ENCODE peak calls at places on chromosomes 11 and 22, in eight cellular contexts. E is Peyer's patch, F is tibial nerve, A is lower leg skin, R is prostate gland, D is endothelial cell of umbilical vein, H is transverse colon, Y is H54. P is an unnamed sample.

GRCh38 chr22:46360097-46360496 is 24.6 kb downstream of the TRMU start:
- DNase-seq in E (no peak), F (no peak), A (no peak), R (no peak), D (no peak), H (no peak), Y (no peak), P (no peak)

GRCh38 chr11:67606150-67606476 is 623 bp upstream of the NDUFV1 start:
- DNase-seq in E (no peak), F (no peak), A (no peak), R (no peak), D (no peak), H (no peak), Y (no peak), P (no peak)

GRCh38 chr11:67260406-67260805 is 5.9 kb upstream of the GRK2 start:
- DNase-seq in E (no peak), F (no peak), A (no peak), R (no peak), D (no peak), H (no peak), Y (no peak), P (no peak)

GRCh38 chr22:48104102-48104738 is 1341.8 kb downstream of the TBC1D22A start:
- DNase-seq in E (no peak), F (no peak), A (no peak), R (no peak), D (no peak), H (no peak), Y (no peak), P (no peak)

GRCh38 chr11:115161876-115162275 is 342.3 kb downstream of the CADM1 start:
- DNase-seq in E (no peak), F (no peak), A (no peak), R (no peak), D (no peak), H (no peak), Y (no peak), P (no peak)

GRCh38 chr22:23248583-23248982 is 68.3 kb downstream of the BCR start:
- DNase-seq in E (no peak), F (no peak), A (no peak), R (peak), D (peak), H (no peak), Y (no peak), P (no peak)

GRCh38 chr11:118229274-118229847 is 4.5 kb upstream of the JAML start:
- DNase-seq in E (no peak), F (no peak), A (no peak), R (no peak), D (peak), H (no peak), Y (no peak), P (no peak)

GRCh38 chr11:15430381-15430780 is 315.7 kb downstream of the INSC start:
- DNase-seq in E (no peak), F (no peak), A (no peak), R (no peak), D (no peak), H (no peak), Y (no peak), P (no peak)

GRCh38 chr11:100756556-100756955 is 69.5 kb downstream of the ARHGAP42 start:
- DNase-seq in E (no peak), F (no peak), A (no peak), R (no peak), D (no peak), H (no peak), Y (no peak), P (no peak)

GRCh38 chr11:76237914-76238313 is 31.6 kb upstream of the WNT11 start:
- DNase-seq in E (no peak), F (no peak), A (no peak), R (no peak), D (peak), H (no peak), Y (no peak), P (no peak)

GRCh38 chr11:58121101-58121500 is 4.2 kb downstream of the OR9I1 start:
- DNase-seq in E (no peak), F (no peak), A (no peak), R (no peak), D (no peak), H (no peak), Y (no peak), P (no peak)

GRCh38 chr11:121802542-121802941 is 313.5 kb downstream of the BLID start:
- DNase-seq in E (no peak), F (no peak), A (no peak), R (no peak), D (no peak), H (peak), Y (no peak), P (no peak)

GRCh38 chr22:22815397-22816170 is 72.0 kb upstream of the IGLL5 start:
- DNase-seq in E (no peak), F (no peak), A (no peak), R (no peak), D (no peak), H (no peak), Y (no peak), P (no peak)

GRCh38 chr11:707817-708420 is 1.9 kb downstream of the EPS8L2 start:
- DNase-seq in E (no peak), F (no peak), A (no peak), R (no peak), D (no peak), H (no peak), Y (peak), P (no peak)

GRCh38 chr11:69437001-69437875 is 44.2 kb upstream of the LINC01488 start:
- DNase-seq in E (no peak), F (no peak), A (no peak), R (no peak), D (no peak), H (no peak), Y (no peak), P (no peak)

GRCh38 chr11:131504199-131504949 is 134.0 kb downstream of the NTM start:
- DNase-seq in E (no peak), F (no peak), A (no peak), R (no peak), D (no peak), H (no peak), Y (no peak), P (no peak)

GRCh38 chr11:8248786-8249185 is 14.9 kb downstream of the LMO1 start:
- DNase-seq in E (no peak), F (no peak), A (no peak), R (no peak), D (no peak), H (no peak), Y (no peak), P (no peak)

GRCh38 chr11:48101958-48102357 is 114.7 kb upstream of the OR4B1 start:
- DNase-seq in E (no peak), F (no peak), A (no peak), R (no peak), D (no peak), H (no peak), Y (no peak), P (no peak)

DNA sequence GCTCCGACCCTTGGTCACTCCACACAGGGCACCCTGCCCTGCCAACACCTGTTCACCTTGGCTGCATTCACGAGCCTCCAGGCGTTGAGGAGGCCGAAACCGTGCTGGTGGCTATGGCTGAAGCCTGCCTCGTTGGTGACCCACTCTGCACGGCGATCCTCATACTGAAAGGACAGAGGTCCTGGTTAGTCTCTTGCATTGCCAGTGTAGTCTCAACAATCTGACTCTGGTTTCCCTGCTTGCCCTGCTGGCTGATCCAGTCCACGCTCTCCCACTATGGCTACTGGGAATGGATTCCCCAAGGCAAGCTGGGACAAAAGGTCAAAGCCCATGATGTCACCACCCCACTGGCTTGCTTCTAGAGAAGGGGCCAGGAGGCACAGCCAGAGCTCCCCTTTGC is 12.9 kb downstream of the PCSK7 start:
- DNase-seq in E (no peak), F (no peak), A (no peak), R (no peak), D (no peak), H (no peak), Y (no peak), P (no peak)
- TF ChIP-seq POLR2A in E (no peak), F (no peak), A (no peak), R (no peak), D (no peak), H (no peak), Y (no peak), P (no peak)

DNA sequence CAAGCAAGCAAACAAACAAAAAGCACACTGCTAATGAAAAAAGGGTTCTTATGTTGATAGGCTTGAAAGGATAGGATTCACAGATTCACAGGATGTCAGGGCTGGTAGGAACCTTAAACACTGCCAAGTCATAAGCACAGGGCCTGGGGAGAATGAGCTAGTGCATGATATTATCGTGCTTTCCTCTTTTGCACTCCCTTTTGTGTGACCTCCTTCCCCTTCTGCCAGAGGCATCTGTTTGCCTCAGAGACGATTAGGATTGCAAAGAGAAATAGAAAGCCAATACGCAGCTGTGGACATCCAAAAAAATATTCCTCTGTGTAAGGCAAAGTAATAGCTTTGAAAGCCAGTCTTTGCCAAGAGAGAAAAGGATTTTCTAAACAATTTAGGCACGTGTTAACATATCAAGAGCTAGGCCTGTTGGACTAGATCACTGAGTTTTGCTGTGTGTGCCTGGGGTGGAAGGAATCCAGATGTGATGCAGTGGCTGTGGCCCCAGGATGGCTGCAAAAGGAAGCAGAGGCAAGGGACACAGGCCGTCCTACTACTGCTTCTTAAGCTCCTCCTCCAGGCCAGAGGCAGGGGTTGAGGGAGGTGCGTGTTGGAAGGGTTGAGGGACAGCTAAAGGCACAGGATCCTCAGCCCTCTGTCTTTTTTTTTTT is 30.6 kb downstream of the MCHR1 start:
- DNase-seq in E (no peak), F (peak), A (no peak), R (no peak), D (no peak), H (peak), Y (no peak), P (no peak)
- TF ChIP-seq POLR2A in E (no peak), F (no peak), A (no peak), R (no peak), D (no peak), H (no peak), Y (no peak), P (no peak)

GRCh38 chr11:62591448-62592215 is at the start of gene TUT1:
- DNase-seq in E (peak), F (peak), A (peak), R (peak), D (peak), H (peak), Y (peak), P (peak)
- TF ChIP-seq POLR2A in E (peak), F (peak), A (peak), R (peak), D (peak), H (peak), Y (peak), P (peak)

DNA sequence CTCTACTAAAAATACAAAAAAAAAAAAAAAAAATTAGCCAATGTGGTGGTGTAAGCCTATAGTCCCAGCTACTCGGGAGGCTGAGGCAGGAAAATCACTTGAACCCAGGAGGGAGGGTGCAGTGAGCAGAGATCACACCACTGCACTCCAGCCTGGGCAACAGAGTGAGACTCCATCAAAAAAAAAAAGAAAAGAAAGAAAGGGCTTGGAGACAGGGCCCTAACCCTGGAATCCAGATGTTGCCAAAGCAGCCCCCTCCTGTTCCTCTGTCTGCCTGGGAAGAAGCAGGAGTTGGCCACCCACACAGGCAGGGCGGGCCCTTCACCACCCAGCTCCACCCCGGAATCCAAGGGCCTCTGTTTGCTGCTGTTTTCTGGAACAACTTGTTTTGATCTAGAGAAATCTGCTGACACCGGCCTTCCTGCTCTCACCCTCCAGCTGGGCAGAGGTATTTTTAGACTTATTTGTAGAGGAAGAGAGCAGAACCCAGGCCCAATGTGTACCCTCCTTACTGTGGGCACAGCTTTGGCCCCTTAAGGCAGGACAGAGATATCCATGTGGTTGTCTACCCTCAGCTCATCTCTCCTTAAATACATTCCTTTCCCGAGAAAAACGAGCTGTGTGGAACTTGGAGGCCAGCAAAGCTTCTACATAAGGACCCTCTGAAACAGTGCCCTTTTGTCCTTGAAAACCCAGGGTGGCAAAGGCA is 2.7 kb upstream of the NEAT1 start:
- DNase-seq in E (peak), F (peak), A (peak), R (peak), D (peak), H (peak), Y (peak), P (peak)
- TF ChIP-seq POLR2A in E (no peak), F (peak), A (peak), R (peak), D (peak), H (peak), Y (no peak), P (no peak)

GRCh38 chr11:60928563-60929001 is 4.3 kb downstream of the TMEM132A start:
- DNase-seq in E (no peak), F (no peak), A (no peak), R (no peak), D (no peak), H (no peak), Y (no peak), P (no peak)

GRCh38 chr11:60931897-60932296 is 7.6 kb downstream of the TMEM132A start:
- DNase-seq in E (peak), F (no peak), A (no peak), R (no peak), D (no peak), H (peak), Y (no peak), P (no peak)

GRCh38 chr11:60930394-60930793 is 6.1 kb downstream of the TMEM132A start:
- DNase-seq in E (peak), F (no peak), A (no peak), R (no peak), D (no peak), H (no peak), Y (no peak), P (no peak)

GRCh38 chr11:60927600-60927999 is 3.3 kb downstream of the TMEM132A start:
- DNase-seq in E (no peak), F (no peak), A (no peak), R (no peak), D (no peak), H (no peak), Y (no peak), P (no peak)

DNA sequence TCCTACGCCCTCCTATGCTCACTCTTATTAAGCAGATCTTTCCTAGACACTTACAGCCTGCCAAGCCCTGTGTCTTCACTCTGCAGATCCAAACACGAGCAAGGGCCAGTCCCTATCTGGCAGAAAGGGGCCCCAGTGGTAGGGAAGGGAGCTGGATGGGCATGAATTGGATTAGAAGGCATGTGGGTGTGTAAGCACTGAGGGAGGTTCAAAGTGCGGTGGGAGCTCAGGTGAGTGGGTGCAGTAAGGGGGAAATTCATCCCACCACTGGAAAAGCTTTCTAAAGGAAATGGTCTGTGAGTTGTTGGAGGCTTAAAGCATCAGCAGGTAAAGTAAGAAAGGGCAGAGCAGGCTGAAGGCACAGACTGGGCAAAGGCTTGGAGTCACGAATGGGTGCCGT is 5.5 kb downstream of the TMEM132A start:
- DNase-seq in E (no peak), F (no peak), A (no peak), R (no peak), D (no peak), H (no peak), Y (no peak), P (no peak)
- TF ChIP-seq POLR2A in E (no peak), F (no peak), A (no peak), R (no peak), D (no peak), H (no peak), Y (no peak), P (no peak)

DNA sequence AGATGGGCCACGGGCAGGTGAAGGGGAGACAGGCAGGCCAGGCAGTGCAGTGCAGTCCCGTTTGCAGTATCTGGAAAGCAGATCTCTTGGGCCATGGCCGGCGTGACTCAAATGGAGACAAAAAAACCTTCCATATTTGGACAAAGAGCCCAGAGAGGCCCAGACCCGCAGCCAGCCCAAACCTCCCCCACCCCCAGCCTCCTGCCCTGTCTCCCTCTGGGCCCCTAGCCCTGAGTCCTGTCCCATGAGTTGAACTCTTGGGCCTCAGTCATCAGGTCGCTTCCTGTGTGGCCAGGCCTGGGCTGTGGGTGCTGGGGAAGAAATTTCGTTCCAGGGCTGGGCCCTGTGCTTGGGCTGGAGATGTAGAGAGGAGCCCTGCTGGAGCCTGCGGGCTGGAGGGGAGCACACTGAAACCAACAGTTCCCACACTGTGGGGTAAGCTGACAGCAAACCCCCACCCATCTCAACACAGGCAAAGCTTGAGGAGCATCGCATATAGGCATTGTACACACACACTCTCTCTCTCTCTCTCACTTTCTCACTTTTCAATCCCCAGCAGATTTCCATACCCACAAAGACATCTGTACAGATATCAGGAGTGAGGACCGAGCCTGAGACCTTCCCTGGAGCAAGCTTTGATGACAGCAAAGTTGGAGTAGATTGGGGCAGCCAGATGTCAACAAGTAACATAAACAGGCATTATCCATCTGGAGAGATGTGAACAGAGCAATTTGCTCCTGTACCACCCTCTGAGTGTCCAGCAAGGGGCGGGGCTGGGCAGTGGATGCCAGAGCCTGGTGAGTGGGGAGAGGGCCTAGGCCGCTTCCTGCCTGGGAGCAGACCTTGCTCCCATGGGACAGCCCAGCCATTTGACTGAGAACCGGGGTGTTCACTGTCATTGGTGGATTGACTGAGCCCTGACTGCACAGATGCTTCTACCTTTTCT is 17.2 kb downstream of the ARHGEF17 start:
- DNase-seq in E (no peak), F (no peak), A (no peak), R (no peak), D (no peak), H (no peak), Y (no peak), P (no peak)
- TF ChIP-seq POLR2A in E (no peak), F (no peak), A (no peak), R (no peak), D (no peak), H (no peak), Y (no peak), P (no peak)

DNA sequence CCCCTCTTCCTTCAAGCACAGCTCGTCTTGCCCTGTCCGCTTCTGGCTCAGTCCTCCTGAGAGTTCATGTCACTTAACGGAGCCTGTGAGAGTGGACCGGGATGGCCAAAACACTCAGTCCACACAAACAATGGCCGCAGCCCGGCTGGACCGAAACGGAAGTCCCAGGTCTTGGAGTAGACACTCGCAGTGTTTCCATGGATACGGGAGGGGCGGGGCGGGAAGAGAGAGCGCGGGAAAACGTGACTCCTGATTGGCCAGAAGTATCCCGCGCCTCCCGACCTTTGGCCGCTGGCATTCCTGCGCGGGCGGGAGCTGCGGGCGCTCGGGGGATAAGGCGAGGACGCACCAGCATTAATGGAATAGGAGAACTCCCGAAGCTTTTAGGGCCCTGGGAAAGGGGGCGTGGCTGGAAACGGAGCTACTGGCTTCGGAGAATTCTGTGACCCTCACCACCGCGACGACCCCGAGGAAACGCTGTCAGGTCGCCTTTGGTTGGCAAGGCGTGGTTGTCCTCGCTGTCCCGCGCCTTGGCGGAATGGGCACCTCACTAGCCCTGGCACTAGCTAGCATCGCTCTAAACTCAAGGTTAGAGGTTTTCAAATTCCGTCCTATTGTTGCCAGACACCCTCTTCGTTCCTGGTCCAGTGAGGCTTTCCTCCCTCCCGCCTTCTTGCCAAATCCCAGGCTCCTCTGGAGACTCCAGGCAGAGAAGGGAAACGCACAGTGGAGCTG is at the start of the genes NLRP14 and ZNF214:
- DNase-seq in E (peak), F (peak), A (peak), R (peak), D (peak), H (peak), Y (peak), P (peak)
- TF ChIP-seq POLR2A in E (no peak), F (no peak), A (no peak), R (no peak), D (peak), H (no peak), Y (peak), P (no peak)

GRCh38 chr22:20319745-20320658 is at the start of gene DGCR6L:
- DNase-seq in E (peak), F (peak), A (peak), R (peak), D (peak), H (peak), Y (peak), P (peak)
- TF ChIP-seq POLR2A in E (peak), F (peak), A (no peak), R (peak), D (peak), H (peak), Y (peak), P (peak)